ENCODE peak calls at places on chromosomes 13 and 19, in seven cellular contexts. One of them, this sample, is unnamed. For H3K9me3, the result is how much of the 10 kb centered on the place peaks cover.

GRCh38 chr13:25529425-25529824 is 157.7 kb downstream of the ATP8A2 start:
- DNase-seq in left ventricle myocardium inferior: no peak
- DNase-seq in PC-3: peak
- DNase-seq in tibial nerve: no peak
- DNase-seq in heart left ventricle: no peak
- DNase-seq in HCT116: no peak
- DNase-seq in neural progenitor cell: no peak
- DNase-seq in this sample: no peak

GRCh38 chr13:79432992-79433391 is 26.9 kb upstream of the RBM26 start:
- DNase-seq in left ventricle myocardium inferior: no peak
- DNase-seq in PC-3: no peak
- DNase-seq in tibial nerve: no peak
- DNase-seq in heart left ventricle: no peak
- DNase-seq in HCT116: no peak
- DNase-seq in neural progenitor cell: no peak
- DNase-seq in this sample: no peak

GRCh38 chr19:1161716-1162115 is 12.4 kb downstream of the SBNO2 start:
- DNase-seq in left ventricle myocardium inferior: no peak
- DNase-seq in PC-3: no peak
- DNase-seq in tibial nerve: no peak
- DNase-seq in heart left ventricle: no peak
- DNase-seq in HCT116: no peak
- DNase-seq in neural progenitor cell: no peak
- DNase-seq in this sample: peak

GRCh38 chr13:110469597-110469996 is 91.9 kb downstream of the RAB20 start:
- DNase-seq in left ventricle myocardium inferior: no peak
- DNase-seq in PC-3: no peak
- DNase-seq in tibial nerve: no peak
- DNase-seq in heart left ventricle: no peak
- DNase-seq in HCT116: no peak
- DNase-seq in neural progenitor cell: no peak
- DNase-seq in this sample: peak

GRCh38 chr13:91740811-91741210 is 342.4 kb downstream of the GPC5 start:
- DNase-seq in left ventricle myocardium inferior: no peak
- DNase-seq in PC-3: no peak
- DNase-seq in tibial nerve: no peak
- DNase-seq in heart left ventricle: no peak
- DNase-seq in HCT116: no peak
- DNase-seq in neural progenitor cell: peak
- DNase-seq in this sample: no peak

GRCh38 chr19:15828121-15828620 is 12.7 kb upstream of the OR10H1 start:
- DNase-seq in left ventricle myocardium inferior: no peak
- DNase-seq in PC-3: no peak
- DNase-seq in tibial nerve: no peak
- DNase-seq in heart left ventricle: no peak
- DNase-seq in HCT116: no peak
- DNase-seq in neural progenitor cell: no peak
- DNase-seq in this sample: no peak

GRCh38 chr13:107348471-107348870 is 780.5 kb upstream of the ARGLU1 start:
- DNase-seq in left ventricle myocardium inferior: no peak
- DNase-seq in PC-3: peak
- DNase-seq in tibial nerve: no peak
- DNase-seq in heart left ventricle: no peak
- DNase-seq in HCT116: no peak
- DNase-seq in neural progenitor cell: no peak
- DNase-seq in this sample: no peak

GRCh38 chr19:30165228-30165813 is 206.9 kb upstream of the ZNF536 start:
- DNase-seq in left ventricle myocardium inferior: no peak
- DNase-seq in PC-3: no peak
- DNase-seq in tibial nerve: no peak
- DNase-seq in heart left ventricle: no peak
- DNase-seq in HCT116: no peak
- DNase-seq in neural progenitor cell: no peak
- DNase-seq in this sample: no peak

GRCh38 chr19:34416021-34416545 is 11.9 kb downstream of the PDCD2L start:
- DNase-seq in left ventricle myocardium inferior: no peak
- DNase-seq in PC-3: no peak
- DNase-seq in tibial nerve: no peak
- DNase-seq in heart left ventricle: no peak
- DNase-seq in HCT116: no peak
- DNase-seq in neural progenitor cell: no peak
- DNase-seq in this sample: no peak

GRCh38 chr13:76925115-76925514 is 23.2 kb upstream of the ACOD1 start:
- DNase-seq in left ventricle myocardium inferior: no peak
- DNase-seq in PC-3: peak
- DNase-seq in tibial nerve: no peak
- DNase-seq in heart left ventricle: no peak
- DNase-seq in HCT116: no peak
- DNase-seq in neural progenitor cell: no peak
- DNase-seq in this sample: no peak

GRCh38 chr19:8334458-8335342 is 8.4 kb downstream of the KANK3 start:
- DNase-seq in left ventricle myocardium inferior: peak
- DNase-seq in PC-3: peak
- DNase-seq in tibial nerve: no peak
- DNase-seq in heart left ventricle: peak
- DNase-seq in HCT116: peak
- DNase-seq in neural progenitor cell: peak
- DNase-seq in this sample: peak

GRCh38 chr13:40123962-40124647 is 468.6 kb downstream of the COG6 start:
- DNase-seq in left ventricle myocardium inferior: no peak
- DNase-seq in PC-3: no peak
- DNase-seq in tibial nerve: no peak
- DNase-seq in heart left ventricle: no peak
- DNase-seq in HCT116: no peak
- DNase-seq in neural progenitor cell: no peak
- DNase-seq in this sample: no peak

GRCh38 chr19:8393871-8394250 is 3.7 kb downstream of the RAB11B start:
- DNase-seq in left ventricle myocardium inferior: no peak
- DNase-seq in PC-3: no peak
- DNase-seq in tibial nerve: no peak
- DNase-seq in heart left ventricle: no peak
- DNase-seq in HCT116: no peak
- DNase-seq in neural progenitor cell: no peak
- DNase-seq in this sample: no peak

GRCh38 chr19:35350591-35350990 is 2.9 kb downstream of the FFAR1 start:
- DNase-seq in left ventricle myocardium inferior: no peak
- DNase-seq in PC-3: no peak
- DNase-seq in tibial nerve: no peak
- DNase-seq in heart left ventricle: no peak
- DNase-seq in HCT116: no peak
- DNase-seq in neural progenitor cell: no peak
- DNase-seq in this sample: peak

GRCh38 chr19:5498817-5499535 is 43.8 kb downstream of the ZNRF4 start:
- DNase-seq in left ventricle myocardium inferior: no peak
- DNase-seq in PC-3: no peak
- DNase-seq in tibial nerve: no peak
- DNase-seq in heart left ventricle: no peak
- DNase-seq in HCT116: no peak
- DNase-seq in neural progenitor cell: peak
- DNase-seq in this sample: no peak

GRCh38 chr13:107192289-107192688 is 624.4 kb upstream of the ARGLU1 start:
- DNase-seq in left ventricle myocardium inferior: no peak
- DNase-seq in PC-3: no peak
- DNase-seq in tibial nerve: no peak
- DNase-seq in heart left ventricle: no peak
- DNase-seq in HCT116: no peak
- DNase-seq in neural progenitor cell: peak
- DNase-seq in this sample: peak

GRCh38 chr19:45558399-45558878 is 26.2 kb downstream of the OPA3 start:
- DNase-seq in left ventricle myocardium inferior: no peak
- DNase-seq in PC-3: peak
- DNase-seq in tibial nerve: no peak
- DNase-seq in heart left ventricle: peak
- DNase-seq in HCT116: peak
- DNase-seq in neural progenitor cell: peak
- DNase-seq in this sample: peak

GRCh38 chr13:71171740-71172139 is 695.3 kb downstream of the DACH1 start:
- DNase-seq in left ventricle myocardium inferior: no peak
- DNase-seq in PC-3: no peak
- DNase-seq in tibial nerve: no peak
- DNase-seq in heart left ventricle: no peak
- DNase-seq in HCT116: no peak
- DNase-seq in neural progenitor cell: no peak
- DNase-seq in this sample: no peak

GRCh38 chr13:97434417-97435296 is 688 bp downstream of the RAP2A start:
- DNase-seq in left ventricle myocardium inferior: peak
- DNase-seq in PC-3: peak
- DNase-seq in tibial nerve: peak
- DNase-seq in heart left ventricle: peak
- DNase-seq in HCT116: no peak
- DNase-seq in neural progenitor cell: no peak
- DNase-seq in this sample: peak

DNA sequence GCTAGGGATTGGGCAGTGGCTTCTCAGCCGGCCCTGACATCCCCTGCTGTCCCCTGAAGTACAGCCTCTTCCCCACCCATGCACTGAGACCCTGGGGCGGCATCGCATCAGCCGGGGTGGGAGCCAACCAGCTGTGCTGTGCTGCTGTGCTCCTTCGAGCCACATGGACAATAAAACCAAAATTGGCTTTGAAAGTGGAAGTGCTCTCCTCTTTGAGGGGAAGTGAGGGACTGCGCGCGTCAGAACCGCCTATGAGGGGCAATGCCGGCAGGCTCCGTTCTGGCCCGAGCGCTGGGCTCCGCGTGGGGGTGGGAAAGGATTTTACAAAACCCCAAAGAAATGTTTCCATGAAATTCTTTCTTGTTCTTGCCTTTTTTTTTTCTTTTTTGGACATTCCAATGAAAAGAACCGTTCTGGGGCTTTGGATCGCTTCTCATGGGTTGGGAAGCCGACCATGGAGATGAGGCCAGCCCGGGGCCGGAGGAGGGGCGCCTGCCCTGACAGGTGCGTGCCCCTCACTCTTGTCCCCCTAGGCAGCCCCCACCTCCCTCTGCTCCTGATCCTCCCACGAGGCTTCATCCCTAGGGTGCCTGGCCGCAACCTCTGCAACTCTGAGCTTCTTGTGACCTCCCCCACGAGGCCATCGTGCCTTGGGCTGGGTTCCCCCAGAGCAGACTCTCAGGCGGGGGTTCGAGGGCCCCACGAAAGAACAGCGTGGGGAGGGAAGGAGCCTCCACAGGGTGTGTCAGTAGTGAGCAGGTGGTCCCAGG is 22.6 kb downstream of the KLHL26 start:
- DNase-seq in left ventricle myocardium inferior: peak
- DNase-seq in PC-3: no peak
- DNase-seq in tibial nerve: no peak
- DNase-seq in heart left ventricle: peak
- DNase-seq in HCT116: no peak
- DNase-seq in neural progenitor cell: no peak
- DNase-seq in this sample: no peak
- H3K27ac ChIP-seq in left ventricle myocardium inferior: peak
- H3K27ac ChIP-seq in PC-3: no peak
- H3K27ac ChIP-seq in tibial nerve: peak
- H3K27ac ChIP-seq in heart left ventricle: peak
- H3K27ac ChIP-seq in HCT116: peak
- H3K27ac ChIP-seq in neural progenitor cell: no peak
- H3K27ac ChIP-seq in this sample: peak

GRCh38 chr19:11780431-11781020 is 13.7 kb downstream of the ZNF441 start:
- DNase-seq in left ventricle myocardium inferior: no peak
- DNase-seq in PC-3: no peak
- DNase-seq in tibial nerve: no peak
- DNase-seq in heart left ventricle: no peak
- DNase-seq in HCT116: no peak
- DNase-seq in neural progenitor cell: no peak
- DNase-seq in this sample: no peak
- H3K9me3 ChIP-seq in left ventricle myocardium inferior: half or more
- H3K9me3 ChIP-seq in PC-3: half or more
- H3K9me3 ChIP-seq in tibial nerve: half or more
- H3K9me3 ChIP-seq in heart left ventricle: under half
- H3K9me3 ChIP-seq in HCT116: under half
- H3K9me3 ChIP-seq in neural progenitor cell: under half
- H3K9me3 ChIP-seq in this sample: half or more

DNA sequence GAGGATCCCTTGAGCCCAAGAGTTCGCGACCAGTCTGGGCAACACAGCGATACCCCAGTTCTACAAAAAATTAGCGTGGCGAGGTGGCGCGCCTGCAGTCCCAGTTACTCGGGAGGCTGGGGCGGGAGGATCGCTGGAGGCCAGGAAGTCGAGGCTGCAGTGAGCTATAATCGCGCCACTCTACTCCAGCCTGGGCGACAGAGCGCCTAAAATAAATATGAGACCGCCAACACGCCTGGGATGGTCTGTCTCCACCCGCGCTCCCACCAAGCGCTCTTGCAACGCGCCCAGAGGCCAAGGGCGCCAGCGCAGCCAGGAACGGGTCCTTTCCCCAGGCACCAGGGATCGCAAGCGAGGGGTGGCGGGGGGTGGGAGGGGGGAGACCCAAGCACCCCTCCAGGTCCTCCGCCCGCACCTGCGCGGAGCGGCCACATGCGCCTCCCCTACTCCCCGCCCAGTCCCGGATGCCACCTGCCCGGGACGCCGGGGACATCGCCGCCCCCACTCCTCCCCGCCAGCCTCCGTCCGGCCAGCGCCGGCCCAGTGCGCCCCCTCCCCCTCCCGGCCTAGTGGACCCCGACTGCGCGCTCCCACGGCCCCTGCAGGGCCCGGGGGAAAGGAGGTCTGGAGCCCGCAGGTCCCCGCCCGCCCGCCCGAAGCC is 441 bp downstream of the RHPN2 start:
- DNase-seq in left ventricle myocardium inferior: no peak
- DNase-seq in PC-3: peak
- DNase-seq in tibial nerve: no peak
- DNase-seq in heart left ventricle: no peak
- DNase-seq in HCT116: no peak
- DNase-seq in neural progenitor cell: no peak
- DNase-seq in this sample: peak
- TF ChIP-seq CTCF in left ventricle myocardium inferior: no peak
- TF ChIP-seq CTCF in PC-3: no peak
- TF ChIP-seq CTCF in tibial nerve: no peak
- TF ChIP-seq CTCF in heart left ventricle: no peak
- TF ChIP-seq CTCF in HCT116: no peak
- TF ChIP-seq CTCF in neural progenitor cell: no peak
- TF ChIP-seq CTCF in this sample: no peak

DNA sequence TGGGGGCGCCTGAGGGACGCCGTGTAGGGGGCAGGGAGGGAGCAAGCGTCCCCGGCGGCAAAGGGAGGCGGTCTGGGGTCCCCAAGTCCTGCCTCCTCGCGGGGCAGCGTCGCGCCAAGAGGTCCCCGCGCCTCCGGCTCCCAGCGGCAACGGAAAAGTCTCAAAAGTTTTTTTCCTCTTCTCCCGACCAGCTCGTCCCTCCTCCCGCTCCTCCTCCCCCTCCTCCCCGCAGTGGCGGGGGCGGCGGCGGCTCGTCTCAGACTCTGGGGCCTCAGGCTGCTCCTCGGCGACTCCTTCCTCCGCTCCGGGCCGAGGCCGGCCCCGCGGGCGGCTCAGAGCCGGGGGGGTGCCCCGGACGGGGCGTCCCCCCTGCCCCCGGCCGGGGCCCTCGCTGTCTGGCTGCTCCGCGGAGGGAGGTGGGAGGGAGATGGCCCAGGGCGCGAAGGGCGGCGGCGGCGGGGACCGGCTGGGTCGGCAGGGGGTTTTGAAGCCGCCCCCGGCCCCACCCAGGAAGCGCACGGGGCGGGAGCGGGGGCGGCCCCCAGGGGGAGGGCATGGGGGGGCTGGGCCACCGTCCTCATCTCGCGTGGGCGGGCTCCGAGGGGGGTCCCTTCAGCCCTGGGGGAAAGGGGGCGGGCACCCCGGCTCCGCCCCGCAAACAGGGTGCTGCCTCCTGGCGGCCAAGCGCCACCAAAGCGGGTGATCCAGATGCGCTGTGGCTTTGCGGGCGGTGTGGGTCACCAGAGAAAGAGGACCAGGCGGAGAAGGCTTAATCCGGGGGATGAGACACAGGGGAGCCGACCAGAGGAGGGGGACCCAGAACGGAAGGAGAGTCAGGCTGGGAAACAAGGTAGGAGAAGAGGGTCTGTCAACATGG is at the start of gene TGFB1:
- DNase-seq in left ventricle myocardium inferior: peak
- DNase-seq in PC-3: peak
- DNase-seq in tibial nerve: peak
- DNase-seq in heart left ventricle: peak
- DNase-seq in HCT116: peak
- DNase-seq in neural progenitor cell: peak
- DNase-seq in this sample: peak
- H3K27ac ChIP-seq in left ventricle myocardium inferior: peak
- H3K27ac ChIP-seq in PC-3: no peak
- H3K27ac ChIP-seq in tibial nerve: peak
- H3K27ac ChIP-seq in heart left ventricle: peak
- H3K27ac ChIP-seq in HCT116: peak
- H3K27ac ChIP-seq in neural progenitor cell: no peak
- H3K27ac ChIP-seq in this sample: peak